ENCODE peak calls at places on chromosomes 13 and 19, in eight cellular contexts. N is heart right ventricle, T is HCT116, K is heart left ventricle, I is Panc1, U is AG09319, R is WERI-Rb-1, X is astrocyte of the spinal cord. A is an unnamed sample.

GRCh38 chr19:12913011-12913561 is 6.0 kb downstream of the SYCE2 start:
- DNase-seq in I (no peak), R (peak; percentile 95), K (peak; percentile 85), X (peak; percentile 37), U (no peak), N (peak; percentile 75), T (no peak), A (no peak)

GRCh38 chr13:97205971-97206370 is 16.2 kb upstream of the MBNL2 start:
- DNase-seq in T (no peak), N (no peak), R (no peak), K (no peak), X (no peak), I (no peak), U (no peak), A (no peak)

GRCh38 chr13:27820524-27821482 is 28.5 kb downstream of the GSX1 start:
- DNase-seq in X (no peak), N (no peak), U (no peak), T (no peak), R (no peak), I (no peak), K (no peak), A (no peak)

GRCh38 chr19:8610041-8610927 is at the start of gene ADAMTS10:
- DNase-seq in U (no peak), X (peak; percentile 59), R (peak; percentile 30), I (no peak), N (peak; percentile 66), T (no peak), K (peak; percentile 64), A (no peak)

GRCh38 chr19:41264581-41265375 is 606 bp downstream of the HNRNPUL1 start:
- DNase-seq in X (peak; percentile 14), K (peak; percentile 58), T (no peak), U (no peak), I (no peak), N (peak; percentile 53), R (peak; percentile 61), A (no peak)

GRCh38 chr19:33241530-33242101 is 16.0 kb upstream of the SLC7A10 start:
- DNase-seq in K (peak; percentile 27), X (no peak), R (peak; percentile 49), I (no peak), U (no peak), N (no peak), T (no peak), A (peak; percentile 82)

GRCh38 chr19:19568802-19569756 is 31.0 kb downstream of the CILP2 start:
- DNase-seq in R (no peak), U (no peak), T (no peak), X (peak; percentile 30), I (no peak), K (no peak), N (no peak), A (no peak)

GRCh38 chr19:58059003-58059671 is at the start of gene ZNF135:
- DNase-seq in X (peak; percentile 87), K (peak; percentile 95), T (no peak), R (peak; percentile 94), I (no peak), U (peak; percentile 60), N (peak; percentile 94), A (no peak)

GRCh38 chr19:40400521-40400920 is 10.5 kb upstream of the HIPK4 start:
- DNase-seq in I (no peak), N (no peak), T (no peak), X (no peak), K (no peak), U (no peak), R (no peak), A (no peak)

GRCh38 chr19:8938576-8938975 is 71.6 kb downstream of the MUC16 start:
- DNase-seq in X (no peak), T (no peak), U (no peak), I (no peak), R (no peak), K (no peak), N (no peak), A (no peak)

GRCh38 chr19:2239771-2240770 is 3.4 kb downstream of the SF3A2 start:
- DNase-seq in U (no peak), X (peak; percentile 51), K (no peak), I (no peak), T (no peak), N (no peak), R (no peak), A (no peak)

GRCh38 chr19:19181614-19182013 is 10.3 kb downstream of the BORCS8 start:
- DNase-seq in K (no peak), U (no peak), T (no peak), N (no peak), X (no peak), I (no peak), R (no peak), A (no peak)

GRCh38 chr19:3358392-3358918 is 7.9 kb upstream of the NFIC start:
- DNase-seq in N (no peak), I (no peak), R (peak; percentile 61), X (no peak), U (no peak), T (no peak), K (no peak), A (no peak)

GRCh38 chr19:45528744-45529453 is 21.6 kb downstream of the VASP start:
- DNase-seq in N (no peak), I (no peak), R (no peak), U (no peak), K (peak; percentile 43), X (peak; percentile 43), T (no peak), A (no peak)

GRCh38 chr13:59477011-59477410 is 686.7 kb downstream of the DIAPH3 start:
- DNase-seq in N (no peak), T (peak; percentile 6), X (no peak), I (no peak), U (no peak), R (peak; percentile 7), K (no peak), A (no peak)
- TF ChIP-seq CTCF in N (peak; percentile 29), T (no peak), X (peak; percentile 31), I (peak; percentile 17), U (peak; percentile 15), R (peak; percentile 19), K (peak; percentile 38), A (peak; percentile 60)

DNA sequence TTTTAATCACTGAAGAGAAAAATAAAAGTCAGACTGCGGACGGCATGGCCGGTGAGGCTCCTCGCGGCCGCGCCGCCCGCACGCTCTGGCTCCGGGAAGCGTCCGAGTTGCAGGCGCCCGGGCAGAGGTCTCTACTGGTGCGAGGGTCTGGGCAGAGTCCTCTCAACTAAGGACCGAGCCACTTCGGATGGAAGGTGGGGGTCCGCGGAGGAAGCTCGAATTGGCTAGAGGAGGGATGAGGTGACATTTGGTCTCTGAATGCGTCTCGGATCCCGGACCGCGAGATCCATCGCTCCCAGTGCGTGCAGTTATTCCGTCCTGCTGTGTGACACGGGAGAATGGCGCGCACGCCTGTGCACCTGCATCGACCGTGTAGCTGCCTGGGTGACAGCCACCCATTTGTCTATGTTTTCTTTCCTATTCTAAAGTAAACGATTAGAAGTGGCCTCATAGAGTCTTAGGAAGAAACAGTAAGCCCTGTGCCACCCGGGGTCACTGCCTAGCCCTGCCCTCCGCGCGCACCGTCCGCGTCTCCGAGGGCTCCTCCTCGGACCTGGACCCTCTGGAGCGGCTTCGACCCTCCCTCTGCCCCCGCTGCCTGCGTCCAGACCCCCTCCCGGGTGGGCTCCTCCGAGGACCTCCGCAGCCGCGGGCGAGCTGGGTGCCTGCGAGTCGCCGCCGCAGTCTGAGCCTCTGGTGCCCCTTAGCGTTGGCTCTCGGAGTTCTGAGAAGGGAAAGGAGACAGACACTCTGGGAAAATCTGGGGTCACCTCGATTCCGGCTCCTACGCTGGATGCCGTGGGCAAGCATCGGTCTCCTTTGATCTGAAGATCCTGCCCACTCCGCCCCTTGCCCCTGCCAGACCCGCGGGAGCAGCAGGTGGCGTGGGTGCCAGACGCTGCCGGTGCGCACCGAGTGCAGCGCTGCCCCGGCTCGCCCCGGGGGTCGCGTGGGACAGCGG is 347.4 kb downstream of the LIG4 start:
- DNase-seq in N (peak; percentile 6), R (peak; percentile 85), K (no peak), X (peak; percentile 52), U (no peak), T (no peak), I (no peak), A (peak; percentile 87)
- TF ChIP-seq CTCF in N (no peak), R (peak; percentile 94), K (peak; percentile 34), X (peak; percentile 68), U (peak; percentile 57), T (no peak), I (peak; percentile 67), A (peak; percentile 76)

DNA sequence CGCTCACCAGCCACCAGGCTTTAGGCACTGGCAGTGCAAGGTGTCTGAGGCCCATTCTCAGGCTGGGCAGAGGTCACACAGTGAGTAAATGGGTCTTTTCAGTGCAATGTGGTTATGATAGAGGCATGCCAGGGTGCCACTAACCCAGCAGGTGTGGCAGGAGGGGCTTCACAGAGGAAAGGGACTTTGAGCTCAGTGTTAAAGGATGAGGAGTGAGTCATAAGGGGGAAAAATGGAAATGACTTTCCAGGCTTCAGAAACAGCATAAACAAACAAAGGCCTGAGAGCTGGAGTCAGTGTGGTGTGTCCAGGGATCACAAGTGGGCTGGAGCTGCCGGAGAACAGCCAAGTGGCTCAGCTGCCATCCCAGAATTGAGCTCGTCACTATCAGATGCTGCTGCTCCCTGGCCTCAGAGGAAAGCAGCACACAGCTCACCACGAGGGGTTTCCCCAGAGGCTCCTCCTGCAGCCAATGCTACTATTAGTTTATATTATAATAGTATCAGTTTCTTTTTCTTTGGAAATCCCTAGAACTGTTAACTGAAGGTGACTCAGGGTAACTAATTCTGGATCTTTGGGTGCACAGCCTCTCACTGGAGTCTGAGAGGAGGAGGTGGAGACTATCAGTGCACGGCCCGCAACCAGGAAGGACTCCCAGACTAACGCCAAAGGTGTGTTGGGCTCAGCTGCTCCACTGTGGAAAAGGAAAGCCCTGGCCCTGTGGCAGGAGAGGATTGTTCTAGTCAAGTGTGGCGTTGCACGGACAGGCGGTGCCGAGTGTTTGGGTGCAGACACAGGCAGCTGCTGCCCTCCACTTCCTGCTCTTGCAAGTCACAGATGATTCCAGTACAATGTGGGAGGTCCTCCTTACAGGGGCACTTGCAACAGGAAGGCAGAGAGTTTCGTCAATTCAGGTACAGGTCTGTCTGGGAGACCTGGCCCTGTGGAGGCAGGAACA is 39.5 kb downstream of the DHRS12 start:
- DNase-seq in R (no peak), U (peak; percentile 62), X (peak; percentile 74), I (no peak), K (peak; percentile 83), N (peak; percentile 58), T (no peak), A (no peak)
- TF ChIP-seq CTCF in R (no peak), U (peak; percentile 10), X (no peak), I (no peak), K (no peak), N (no peak), T (no peak), A (peak; percentile 10)

DNA sequence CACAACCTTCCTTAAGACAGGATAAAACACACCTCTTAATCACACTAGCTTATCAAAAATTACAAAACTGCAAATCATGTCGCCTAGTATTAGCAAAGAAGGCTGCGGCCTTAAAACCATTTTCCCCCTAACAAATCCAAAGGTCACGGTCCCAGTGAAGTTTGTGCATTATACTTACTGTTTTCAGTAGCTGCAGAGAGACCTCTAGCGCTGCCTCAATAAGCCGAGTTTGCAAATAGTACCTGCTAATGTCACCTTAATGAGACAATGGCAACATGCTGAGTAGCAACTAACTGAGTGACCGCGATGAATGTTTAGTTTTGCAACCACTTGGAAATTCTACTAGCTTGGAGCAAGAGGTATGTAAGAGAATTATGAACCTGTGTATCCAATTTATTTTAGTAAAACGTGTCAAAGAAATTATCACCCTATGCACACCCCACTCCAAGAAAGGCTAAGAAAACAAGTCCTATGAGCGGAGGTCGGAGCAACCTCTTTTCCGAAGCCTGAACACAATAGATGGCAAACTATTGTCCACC is 1.2 kb downstream of the KPNA3 start:
- DNase-seq in R (peak; percentile 23), N (no peak), K (no peak), T (no peak), X (peak; percentile 51), I (no peak), U (no peak), A (no peak)
- TF ChIP-seq CTCF in R (peak; percentile 2), N (no peak), K (no peak), T (peak; percentile 19), X (peak; percentile 19), I (peak; percentile 28), U (peak; percentile 6), A (peak; percentile 51)

A was measured in chondrocyte.